ENCODE peak calls at places on chromosomes 1 and 21, in five cellular contexts. F is activated CD4-positive, alpha-beta T cell treated with anti-CD3 and anti-CD28 coated beads for 4 hours; X is non-pigmented ciliary epithelial cell; T is H7; E is NCI-H1105 treated with DMSO at 0.1 percent for 48 hours. A is an unnamed sample.

GRCh38 chr21:39527664-39528381 is 76.1 kb downstream of the SH3BGR start:
- DNase-seq in T (no peak), E (peak), F (no peak), X (no peak), A (no peak)

GRCh38 chr1:83756984-83757717 is 241.8 kb downstream of the TTLL7 start:
- DNase-seq in E (no peak), F (no peak), X (no peak), T (no peak), A (no peak)

GRCh38 chr1:201732351-201732750 is 96.6 kb upstream of the IPO9 start:
- DNase-seq in F (no peak), X (no peak), T (no peak), E (no peak), A (no peak)

GRCh38 chr1:94193128-94193527 is 44.3 kb downstream of the ARHGAP29 start:
- DNase-seq in E (no peak), T (no peak), X (no peak), F (no peak), A (no peak)

GRCh38 chr21:46385846-46386725 is 62.1 kb downstream of the PCNT start:
- DNase-seq in T (peak), E (no peak), F (no peak), X (no peak), A (no peak)

GRCh38 chr1:68600049-68600661 is 103.3 kb upstream of the DEPDC1 start:
- DNase-seq in T (peak), X (peak), E (peak), F (no peak), A (no peak)

GRCh38 chr1:165367375-165367993 is 11.0 kb upstream of the LMX1A start:
- DNase-seq in T (peak), F (peak), X (peak), E (peak), A (peak)

GRCh38 chr1:210373878-210374599 is 45.3 kb downstream of the HHAT start:
- DNase-seq in T (peak), E (peak), X (peak), F (peak), A (peak)

GRCh38 chr21:27796106-27796505 is 829.2 kb upstream of the ADAMTS5 start:
- DNase-seq in X (no peak), E (no peak), F (no peak), T (no peak), A (peak)

GRCh38 chr21:37079211-37079824 is 6.3 kb downstream of the TTC3 start:
- DNase-seq in E (no peak), X (no peak), F (no peak), T (no peak), A (no peak)

GRCh38 chr1:94926365-94926914 is 470 bp downstream of the CNN3 start:
- DNase-seq in T (peak), X (no peak), E (peak), F (peak), A (no peak)

GRCh38 chr1:25952851-25953401 is 44.9 kb downstream of the PAFAH2 start:
- DNase-seq in T (no peak), F (no peak), E (no peak), X (no peak), A (peak)

GRCh38 chr1:178664278-178664677 is 60.8 kb upstream of the RALGPS2 start:
- DNase-seq in F (no peak), E (no peak), T (no peak), X (no peak), A (no peak)

GRCh38 chr1:14262582-14262981 is 335.9 kb upstream of the KAZN start:
- DNase-seq in T (no peak), F (no peak), E (peak), X (no peak), A (no peak)

GRCh38 chr1:165225650-165226049 is 130.9 kb downstream of the LMX1A start:
- DNase-seq in T (no peak), F (no peak), X (no peak), E (no peak), A (no peak)

GRCh38 chr1:16139473-16139962 is 16.4 kb downstream of the EPHA2 start:
- DNase-seq in T (peak), X (no peak), E (no peak), F (no peak), A (no peak)